ENCODE peak calls at places on chromosomes 13 and 19, in seven cellular contexts. E is stomach, S is GM12891, U is Peyer's patch, P is heart left ventricle, W is IMR-90, C is A549. R is an unnamed sample.

GRCh38 chr13:27228131-27228530 is 23.2 kb upstream of the RPL21 start:
- DNase-seq in W (no peak), C (no peak), P (no peak), E (no peak), U (no peak), S (no peak), R (no peak)

GRCh38 chr13:26254583-26255102 is 714 bp downstream of the CDK8 start:
- DNase-seq in P (peak; percentile 67), C (peak; percentile 8), S (peak; percentile 19), W (peak; percentile 31), U (peak; percentile 69), E (peak; percentile 73), R (peak; percentile 59)

GRCh38 chr19:9178901-9179300 is at the start of gene OR7D2:
- DNase-seq in W (peak; percentile 10), U (no peak), P (no peak), E (no peak), C (no peak), S (no peak), R (no peak)

GRCh38 chr19:14004619-14005380 is 1.3 kb downstream of the RFX1 start:
- DNase-seq in C (no peak), E (peak; percentile 47), U (peak; percentile 51), S (no peak), W (no peak), P (peak; percentile 78), R (peak; percentile 83)

GRCh38 chr13:22648325-22648758 is 532.4 kb upstream of the SGCG start:
- DNase-seq in P (no peak), S (no peak), E (peak; percentile 51), W (no peak), C (no peak), U (no peak), R (no peak)

GRCh38 chr19:41413947-41414346 is 13.2 kb downstream of the B3GNT8 start:
- DNase-seq in P (no peak), S (no peak), U (no peak), E (no peak), W (no peak), C (no peak), R (no peak)

GRCh38 chr19:15114153-15114540 is 6.9 kb downstream of the SYDE1 start:
- DNase-seq in E (no peak), P (no peak), U (no peak), C (no peak), W (peak; percentile 65), S (no peak), R (no peak)

GRCh38 chr13:45807520-45808099 is 43.9 kb downstream of the SIAH3 start:
- DNase-seq in W (peak; percentile 17), E (peak; percentile 33), C (peak; percentile 43), U (no peak), S (peak; percentile 28), P (peak; percentile 53), R (no peak)

GRCh38 chr19:52307275-52307674 is 10.3 kb downstream of the ZNF480 start:
- DNase-seq in U (no peak), C (no peak), S (no peak), E (no peak), W (peak; percentile 19), P (no peak), R (no peak)

GRCh38 chr13:21556051-21556450 is 47.9 kb downstream of the MICU2 start:
- DNase-seq in P (no peak), S (no peak), U (no peak), C (no peak), E (no peak), W (no peak), R (no peak)

GRCh38 chr19:47110521-47111080 is 3.0 kb downstream of the ZC3H4 start:
- DNase-seq in U (peak; percentile 52), C (no peak), W (no peak), S (no peak), E (no peak), P (no peak), R (no peak)

GRCh38 chr13:107518292-107518691 is 697.0 kb downstream of the LIG4 start:
- DNase-seq in C (no peak), W (peak; percentile 48), E (no peak), U (no peak), P (no peak), S (no peak), R (no peak)

GRCh38 chr13:67229438-67230242 is 496 bp downstream of the PCDH9 start:
- DNase-seq in S (no peak), E (no peak), C (peak; percentile 13), W (peak; percentile 10), U (no peak), P (no peak), R (no peak)

GRCh38 chr13:25237083-25237482 is 50.2 kb downstream of the MTMR6 start:
- DNase-seq in S (no peak), C (no peak), E (no peak), W (no peak), U (no peak), P (no peak), R (no peak)

GRCh38 chr19:34481861-34482379 is 362 bp downstream of the WTIP start:
- DNase-seq in W (no peak), E (no peak), P (peak; percentile 52), C (peak; percentile 57), U (no peak), S (no peak), R (no peak)

GRCh38 chr19:5057860-5058259 is 88.9 kb downstream of the KDM4B start:
- DNase-seq in S (peak; percentile 62), E (no peak), W (no peak), C (peak; percentile 23), U (no peak), P (no peak), R (no peak)

GRCh38 chr13:25421602-25422001 is 49.8 kb downstream of the ATP8A2 start:
- DNase-seq in P (no peak), S (no peak), W (no peak), E (no peak), C (no peak), U (no peak), R (no peak)

GRCh38 chr13:93472296-93472695 is 245.7 kb downstream of the GPC6 start:
- DNase-seq in E (no peak), W (no peak), U (no peak), P (no peak), S (no peak), C (no peak), R (no peak)

GRCh38 chr19:46299695-46300094 is 2.9 kb downstream of the HIF3A start:
- DNase-seq in U (no peak), W (no peak), E (no peak), P (peak; percentile 43), S (no peak), C (no peak), R (no peak)

GRCh38 chr19:54156490-54156889 is 3.0 kb downstream of the LENG1 start:
- DNase-seq in E (no peak), S (no peak), U (no peak), W (no peak), P (no peak), C (no peak), R (no peak)

GRCh38 chr19:54154603-54155345 is 4.7 kb downstream of the LENG1 start:
- DNase-seq in U (no peak), P (no peak), S (no peak), E (no peak), W (no peak), C (no peak), R (no peak)

GRCh38 chr19:54156953-54157352 is 2.6 kb downstream of the LENG1 start:
- DNase-seq in C (no peak), E (no peak), S (no peak), U (no peak), W (no peak), P (no peak), R (no peak)

GRCh38 chr19:54153731-54154326 is 5.7 kb downstream of the LENG1 start:
- DNase-seq in U (no peak), E (no peak), C (no peak), W (no peak), S (no peak), P (no peak), R (no peak)

GRCh38 chr19:54155694-54156093 is 3.8 kb downstream of the LENG1 start:
- DNase-seq in E (no peak), S (no peak), U (no peak), P (no peak), W (no peak), C (no peak), R (no peak)
- TF ChIP-seq POLR2A in E (no peak), S (no peak), U (no peak), P (no peak), W (no peak), C (no peak), R (no peak)

DNA sequence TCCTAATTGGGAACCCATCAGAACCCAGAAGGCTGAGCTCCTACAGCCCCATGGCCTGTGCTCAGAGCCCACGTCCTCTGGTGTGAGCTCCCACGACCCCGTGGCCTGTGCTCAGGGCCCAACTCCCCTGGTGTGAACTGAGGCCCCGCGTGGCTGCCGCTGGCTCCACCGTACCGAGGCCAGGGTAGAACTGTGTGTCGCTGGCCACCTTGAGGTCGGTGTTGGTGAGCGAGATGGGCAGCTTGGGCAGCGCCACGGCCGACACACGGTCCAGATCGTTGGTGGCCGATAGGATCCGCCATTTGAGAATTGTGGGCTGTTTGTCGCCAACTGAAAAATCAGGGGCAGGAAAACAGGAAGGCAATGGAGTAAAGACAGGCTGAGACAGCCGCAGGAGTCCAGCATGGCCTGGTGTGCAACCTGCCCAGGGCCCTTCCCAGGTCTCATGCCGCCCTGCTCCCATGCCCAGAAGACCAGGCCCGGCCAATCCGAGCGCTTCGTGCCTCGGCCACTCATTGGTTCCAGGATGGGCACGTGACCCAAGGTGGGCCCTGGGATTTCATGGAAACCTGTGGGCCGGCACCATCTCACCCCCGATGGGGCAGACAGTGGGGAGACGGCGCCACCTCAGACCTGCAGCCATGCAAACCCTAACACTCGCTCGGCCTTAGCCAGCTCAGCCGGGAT is 11.5 kb downstream of the MED16 start:
- DNase-seq in E (no peak), U (no peak), S (no peak), W (no peak), C (no peak), P (no peak), R (no peak)
- TF ChIP-seq POLR2A in E (no peak), U (no peak), S (no peak), W (no peak), C (no peak), P (no peak), R (no peak)

GRCh38 chr19:19063183-19064097 is at the start of gene SLC25A42:
- DNase-seq in S (peak; percentile 100), U (peak; percentile 97), W (peak; percentile 99), E (peak; percentile 99), C (peak; percentile 99), P (peak; percentile 100), R (peak; percentile 97)
- TF ChIP-seq POLR2A in S (no peak), U (peak; percentile 34), W (no peak), E (no peak), C (no peak), P (no peak), R (no peak)

GRCh38 chr13:73913043-73913740 is 221.0 kb downstream of the KLF12 start:
- DNase-seq in E (no peak), W (peak; percentile 59), P (no peak), S (no peak), C (no peak), U (no peak), R (no peak)

GRCh38 chr13:73922728-73923393 is 211.3 kb downstream of the KLF12 start:
- DNase-seq in S (no peak), P (no peak), U (no peak), E (no peak), W (peak; percentile 58), C (no peak), R (no peak)

GRCh38 chr13:73914119-73914518 is 220.1 kb downstream of the KLF12 start:
- DNase-seq in W (no peak), C (no peak), S (no peak), P (peak; percentile 37), E (no peak), U (no peak), R (no peak)

GRCh38 chr13:73924607-73925006 is 209.6 kb downstream of the KLF12 start:
- DNase-seq in S (no peak), E (no peak), U (no peak), W (no peak), P (no peak), C (no peak), R (no peak)

GRCh38 chr13:73918691-73919090 is 215.5 kb downstream of the KLF12 start:
- DNase-seq in E (no peak), P (no peak), W (no peak), C (no peak), U (no peak), S (no peak), R (no peak)
- TF ChIP-seq POLR2A in E (no peak), P (no peak), W (no peak), C (no peak), U (no peak), S (no peak), R (no peak)